ENCODE peak calls at places on chromosome 6, in eight cellular contexts. D is activated CD8-positive, alpha-beta memory T cell treated with anti-CD3 and anti-CD28 coated beads for 24 hours; I is omental fat pad; F is NCI-H345; L is NCI-H2081; B is sciatic nerve; Y is mammary epithelial cell; R is activated naive CD4-positive, alpha-beta T cell treated with anti-CD3 and anti-CD28 coated beads, Interleukin-2, amount 50 U/mL, for 72 hours. T is an unnamed sample.
A peak's percentile ranks its signal among the peaks of the same experiment; 100 is the strongest.

GRCh38 chr6:133062077-133062476 is 179.1 kb upstream of the EYA4 start:
- DNase-seq in D (no peak), I (no peak), F (no peak), L (no peak), B (no peak), Y (no peak), R (no peak), T (no peak)

GRCh38 chr6:131524695-131525336 is 48.2 kb upstream of the ARG1 start:
- DNase-seq in D (no peak), I (no peak), F (no peak), L (no peak), B (no peak), Y (no peak), R (no peak), T (no peak)

GRCh38 chr6:134420638-134421181 is 102.8 kb upstream of the SGK1 start:
- DNase-seq in D (no peak), I (no peak), F (no peak), L (no peak), B (no peak), Y (peak; percentile 63), R (no peak), T (no peak)

GRCh38 chr6:120352491-120352890 is 981.8 kb downstream of the TBC1D32 start:
- DNase-seq in D (no peak), I (no peak), F (no peak), L (no peak), B (no peak), Y (no peak), R (no peak), T (no peak)

GRCh38 chr6:26553264-26553738 is 15.1 kb downstream of the HMGN4 start:
- DNase-seq in D (peak; percentile 95), I (peak; percentile 63), F (peak; percentile 79), L (peak; percentile 76), B (peak; percentile 85), Y (no peak), R (peak; percentile 77), T (peak; percentile 92)

GRCh38 chr6:26304213-26305096 is 60.5 kb upstream of the BTN3A2 start:
- DNase-seq in D (peak; percentile 65), I (no peak), F (no peak), L (no peak), B (no peak), Y (no peak), R (no peak), T (peak; percentile 46)

GRCh38 chr6:57108691-57109090 is 18.7 kb downstream of the ZNF451 start:
- DNase-seq in D (no peak), I (no peak), F (no peak), L (no peak), B (no peak), Y (no peak), R (no peak), T (no peak)

GRCh38 chr6:108732101-108732870 is 115.9 kb upstream of the ARMC2 start:
- DNase-seq in D (no peak), I (no peak), F (no peak), L (no peak), B (no peak), Y (peak; percentile 89), R (no peak), T (no peak)

GRCh38 chr6:16318538-16318937 is 80.2 kb downstream of the GMPR start:
- DNase-seq in D (peak; percentile 71), I (no peak), F (no peak), L (no peak), B (peak; percentile 34), Y (peak; percentile 60), R (peak; percentile 74), T (no peak)

GRCh38 chr6:161088676-161089328 is 97.2 kb downstream of the MAP3K4 start:
- DNase-seq in D (no peak), I (no peak), F (no peak), L (no peak), B (no peak), Y (no peak), R (no peak), T (no peak)

GRCh38 chr6:165843121-165843520 is 180.1 kb upstream of the PDE10A start:
- DNase-seq in D (no peak), I (no peak), F (no peak), L (no peak), B (no peak), Y (no peak), R (no peak), T (no peak)

GRCh38 chr6:44115866-44116265 is 11.4 kb downstream of the MRPL14 start:
- DNase-seq in D (no peak), I (no peak), F (no peak), L (no peak), B (no peak), Y (peak; percentile 88), R (no peak), T (no peak)

GRCh38 chr6:24402697-24403500 is at the start of gene MRS2:
- DNase-seq in D (peak; percentile 89), I (peak; percentile 31), F (peak; percentile 94), L (peak; percentile 96), B (peak; percentile 85), Y (peak; percentile 92), R (peak; percentile 89), T (peak; percentile 66)

GRCh38 chr6:53494076-53494475 is 50.8 kb downstream of the GCLC start:
- DNase-seq in D (no peak), I (no peak), F (no peak), L (no peak), B (no peak), Y (no peak), R (no peak), T (no peak)

GRCh38 chr6:2921520-2922115 is 18.5 kb upstream of the SERPINB9 start:
- DNase-seq in D (no peak), I (no peak), F (no peak), L (no peak), B (no peak), Y (no peak), R (no peak), T (no peak)

GRCh38 chr6:111230351-111231077 is 143.2 kb downstream of the SLC16A10 start:
- DNase-seq in D (no peak), I (no peak), F (no peak), L (no peak), B (no peak), Y (peak; percentile 67), R (no peak), T (no peak)

GRCh38 chr6:4351857-4352669 is 216.7 kb upstream of the ECI2 start:
- DNase-seq in D (no peak), I (peak; percentile 48), F (no peak), L (no peak), B (peak; percentile 76), Y (peak; percentile 80), R (no peak), T (no peak)

GRCh38 chr6:56757585-56757984 is 114.9 kb upstream of the DST start:
- DNase-seq in D (no peak), I (no peak), F (no peak), L (no peak), B (no peak), Y (peak; percentile 35), R (no peak), T (no peak)

GRCh38 chr6:166046232-166046631 is 121.4 kb downstream of the TBXT start:
- DNase-seq in D (no peak), I (no peak), F (no peak), L (no peak), B (no peak), Y (peak; percentile 2), R (no peak), T (no peak)

GRCh38 chr6:163248051-163248450 is 166.5 kb upstream of the QKI start:
- DNase-seq in D (no peak), I (no peak), F (no peak), L (no peak), B (no peak), Y (no peak), R (no peak), T (no peak)

GRCh38 chr6:24930386-24930785 is 5.4 kb downstream of the RIPOR2 start:
- DNase-seq in D (no peak), I (no peak), F (no peak), L (no peak), B (no peak), Y (no peak), R (no peak), T (no peak)

GRCh38 chr6:85185977-85186376 is 263.9 kb upstream of the NT5E start:
- DNase-seq in D (no peak), I (no peak), F (no peak), L (no peak), B (no peak), Y (no peak), R (no peak), T (no peak)

GRCh38 chr6:10890151-10890550 is 3.3 kb downstream of the SYCP2L start:
- DNase-seq in D (no peak), I (no peak), F (no peak), L (no peak), B (no peak), Y (no peak), R (no peak), T (no peak)